ENCODE peak calls at places on chromosomes 6 and 20, in eight cellular contexts. B is NCI-H2029; X is stimulated activated naive B cell treated with anti-CD40 and anti-IgM and Interleukin-4, amounts not matched to agents 10 μg/mL and 1 μg/mL and 100 μg/mL, for 72 hours; L is NCI-H2081; J is SW480; U is pancreas; A is non-pigmented ciliary epithelial cell; Q is psoas muscle. K is an unnamed sample.
A peak's percentile ranks its signal among the peaks of the same experiment; 100 is the strongest.

GRCh38 chr6:48664850-48665249 is 553.9 kb upstream of the PTCHD4 start:
- DNase-seq in B (no peak), X (no peak), L (peak; percentile 89), J (no peak), U (no peak), A (peak; percentile 28), Q (no peak), K (no peak)

GRCh38 chr6:139181236-139181635 is 46.4 kb downstream of the HECA start:
- DNase-seq in B (no peak), X (no peak), L (no peak), J (no peak), U (no peak), A (no peak), Q (no peak), K (no peak)

GRCh38 chr20:56974499-56975250 is 291.8 kb downstream of the BMP7 start:
- DNase-seq in B (no peak), X (no peak), L (no peak), J (peak; percentile 69), U (no peak), A (peak; percentile 22), Q (no peak), K (peak; percentile 66)

GRCh38 chr20:33450867-33451266 is 7.3 kb upstream of the SNTA1 start:
- DNase-seq in B (no peak), X (no peak), L (no peak), J (no peak), U (no peak), A (no peak), Q (no peak), K (no peak)

GRCh38 chr6:12931639-12932038 is 215.1 kb downstream of the PHACTR1 start:
- DNase-seq in B (no peak), X (no peak), L (no peak), J (no peak), U (no peak), A (no peak), Q (no peak), K (no peak)

GRCh38 chr20:62243106-62243505 is 4.8 kb downstream of the OSBPL2 start:
- DNase-seq in B (no peak), X (no peak), L (no peak), J (no peak), U (no peak), A (no peak), Q (no peak), K (no peak)

GRCh38 chr6:81697564-81697963 is 54.9 kb downstream of the TENT5A start:
- DNase-seq in B (no peak), X (no peak), L (no peak), J (no peak), U (no peak), A (peak; percentile 53), Q (no peak), K (no peak)

GRCh38 chr6:168035661-168036616 is 38.5 kb downstream of the KIF25 start:
- DNase-seq in B (peak; percentile 69), X (no peak), L (no peak), J (peak; percentile 13), U (no peak), A (no peak), Q (no peak), K (no peak)

GRCh38 chr6:168756009-168756634 is 315.1 kb downstream of the SMOC2 start:
- DNase-seq in B (no peak), X (no peak), L (no peak), J (no peak), U (no peak), A (no peak), Q (no peak), K (no peak)